ENCODE peak calls at places on chromosomes 3 and 15, in seven cellular contexts. One of them, this sample, is unnamed.

GRCh38 chr3:52892625-52893311 is 4.6 kb downstream of the STIMATE start:
- DNase-seq in RWPE2: no peak
- DNase-seq in body of pancreas: no peak
- DNase-seq in astrocyte of the cerebellum: no peak
- DNase-seq in neural progenitor cell: no peak
- DNase-seq in pancreas: no peak
- DNase-seq in astrocyte of the spinal cord: no peak
- DNase-seq in this sample: no peak

GRCh38 chr15:101694261-101694660 is 30.0 kb downstream of the TARS3 start:
- DNase-seq in RWPE2: no peak
- DNase-seq in body of pancreas: no peak
- DNase-seq in astrocyte of the cerebellum: no peak
- DNase-seq in neural progenitor cell: no peak
- DNase-seq in pancreas: no peak
- DNase-seq in astrocyte of the spinal cord: no peak
- DNase-seq in this sample: peak; percentile 58

GRCh38 chr3:100045696-100046095 is 68.6 kb downstream of the FILIP1L start:
- DNase-seq in RWPE2: no peak
- DNase-seq in body of pancreas: peak; percentile 43
- DNase-seq in astrocyte of the cerebellum: no peak
- DNase-seq in neural progenitor cell: peak; percentile 22
- DNase-seq in pancreas: no peak
- DNase-seq in astrocyte of the spinal cord: peak; percentile 96
- DNase-seq in this sample: no peak

GRCh38 chr3:102165367-102165766 is 269.4 kb upstream of the ZPLD1 start:
- DNase-seq in RWPE2: no peak
- DNase-seq in body of pancreas: no peak
- DNase-seq in astrocyte of the cerebellum: peak; percentile 80
- DNase-seq in neural progenitor cell: no peak
- DNase-seq in pancreas: no peak
- DNase-seq in astrocyte of the spinal cord: peak; percentile 85
- DNase-seq in this sample: no peak

GRCh38 chr3:9231006-9231405 is 18.4 kb downstream of the SRGAP3 start:
- DNase-seq in RWPE2: no peak
- DNase-seq in body of pancreas: no peak
- DNase-seq in astrocyte of the cerebellum: no peak
- DNase-seq in neural progenitor cell: peak; percentile 51
- DNase-seq in pancreas: no peak
- DNase-seq in astrocyte of the spinal cord: no peak
- DNase-seq in this sample: no peak

GRCh38 chr15:58547628-58548307 is 116.0 kb downstream of the LIPC start:
- DNase-seq in RWPE2: no peak
- DNase-seq in body of pancreas: no peak
- DNase-seq in astrocyte of the cerebellum: no peak
- DNase-seq in neural progenitor cell: no peak
- DNase-seq in pancreas: no peak
- DNase-seq in astrocyte of the spinal cord: no peak
- DNase-seq in this sample: peak; percentile 17

GRCh38 chr15:90099868-90100854 is 2.1 kb downstream of the IDH2 start:
- DNase-seq in RWPE2: no peak
- DNase-seq in body of pancreas: peak; percentile 86
- DNase-seq in astrocyte of the cerebellum: peak; percentile 39
- DNase-seq in neural progenitor cell: no peak
- DNase-seq in pancreas: no peak
- DNase-seq in astrocyte of the spinal cord: peak; percentile 61
- DNase-seq in this sample: no peak

GRCh38 chr15:92306662-92307061 is 87.0 kb upstream of the ST8SIA2 start:
- DNase-seq in RWPE2: no peak
- DNase-seq in body of pancreas: no peak
- DNase-seq in astrocyte of the cerebellum: no peak
- DNase-seq in neural progenitor cell: peak; percentile 76
- DNase-seq in pancreas: no peak
- DNase-seq in astrocyte of the spinal cord: no peak
- DNase-seq in this sample: peak; percentile 77

GRCh38 chr15:99485153-99485947 is 80.4 kb upstream of the MEF2A start:
- DNase-seq in RWPE2: no peak
- DNase-seq in body of pancreas: no peak
- DNase-seq in astrocyte of the cerebellum: no peak
- DNase-seq in neural progenitor cell: no peak
- DNase-seq in pancreas: no peak
- DNase-seq in astrocyte of the spinal cord: no peak
- DNase-seq in this sample: peak; percentile 66

GRCh38 chr3:45667569-45667967 is 21.6 kb upstream of the SACM1L start:
- DNase-seq in RWPE2: no peak
- DNase-seq in body of pancreas: no peak
- DNase-seq in astrocyte of the cerebellum: no peak
- DNase-seq in neural progenitor cell: no peak
- DNase-seq in pancreas: no peak
- DNase-seq in astrocyte of the spinal cord: no peak
- DNase-seq in this sample: no peak

GRCh38 chr3:123652346-123652984 is 67.6 kb upstream of the HACD2 start:
- DNase-seq in RWPE2: no peak
- DNase-seq in body of pancreas: peak; percentile 73
- DNase-seq in astrocyte of the cerebellum: no peak
- DNase-seq in neural progenitor cell: peak; percentile 87
- DNase-seq in pancreas: peak; percentile 89
- DNase-seq in astrocyte of the spinal cord: peak; percentile 77
- DNase-seq in this sample: peak; percentile 97

GRCh38 chr15:32105258-32106248 is 75.2 kb downstream of the CHRNA7 start:
- DNase-seq in RWPE2: no peak
- DNase-seq in body of pancreas: peak; percentile 67
- DNase-seq in astrocyte of the cerebellum: no peak
- DNase-seq in neural progenitor cell: no peak
- DNase-seq in pancreas: no peak
- DNase-seq in astrocyte of the spinal cord: no peak
- DNase-seq in this sample: peak; percentile 31

GRCh38 chr3:64141476-64141875 is 83.8 kb downstream of the PRICKLE2 start:
- DNase-seq in RWPE2: no peak
- DNase-seq in body of pancreas: no peak
- DNase-seq in astrocyte of the cerebellum: no peak
- DNase-seq in neural progenitor cell: no peak
- DNase-seq in pancreas: no peak
- DNase-seq in astrocyte of the spinal cord: peak; percentile 35
- DNase-seq in this sample: no peak

GRCh38 chr3:69353492-69353891 is 32.4 kb downstream of the FRMD4B start:
- DNase-seq in RWPE2: no peak
- DNase-seq in body of pancreas: peak; percentile 22
- DNase-seq in astrocyte of the cerebellum: no peak
- DNase-seq in neural progenitor cell: no peak
- DNase-seq in pancreas: no peak
- DNase-seq in astrocyte of the spinal cord: no peak
- DNase-seq in this sample: no peak

GRCh38 chr3:109933576-109933975 is 596.2 kb upstream of the DPPA4 start:
- DNase-seq in RWPE2: no peak
- DNase-seq in body of pancreas: no peak
- DNase-seq in astrocyte of the cerebellum: no peak
- DNase-seq in neural progenitor cell: no peak
- DNase-seq in pancreas: no peak
- DNase-seq in astrocyte of the spinal cord: no peak
- DNase-seq in this sample: no peak

GRCh38 chr15:61315471-61315870 is 86.4 kb upstream of the RORA start:
- DNase-seq in RWPE2: no peak
- DNase-seq in body of pancreas: no peak
- DNase-seq in astrocyte of the cerebellum: no peak
- DNase-seq in neural progenitor cell: no peak
- DNase-seq in pancreas: no peak
- DNase-seq in astrocyte of the spinal cord: no peak
- DNase-seq in this sample: no peak

GRCh38 chr3:62631471-62631870 is 243.7 kb downstream of the CADPS start:
- DNase-seq in RWPE2: no peak
- DNase-seq in body of pancreas: no peak
- DNase-seq in astrocyte of the cerebellum: no peak
- DNase-seq in neural progenitor cell: no peak
- DNase-seq in pancreas: no peak
- DNase-seq in astrocyte of the spinal cord: no peak
- DNase-seq in this sample: no peak

GRCh38 chr3:192847918-192848317 is 69.7 kb downstream of the MB21D2 start:
- DNase-seq in RWPE2: no peak
- DNase-seq in body of pancreas: no peak
- DNase-seq in astrocyte of the cerebellum: no peak
- DNase-seq in neural progenitor cell: no peak
- DNase-seq in pancreas: no peak
- DNase-seq in astrocyte of the spinal cord: peak; percentile 42
- DNase-seq in this sample: no peak

GRCh38 chr3:104582092-104582491 is 784.6 kb upstream of the ALCAM start:
- DNase-seq in RWPE2: no peak
- DNase-seq in body of pancreas: no peak
- DNase-seq in astrocyte of the cerebellum: no peak
- DNase-seq in neural progenitor cell: no peak
- DNase-seq in pancreas: no peak
- DNase-seq in astrocyte of the spinal cord: no peak
- DNase-seq in this sample: no peak

GRCh38 chr3:126487151-126487771 is 11.6 kb upstream of the ZXDC start:
- DNase-seq in RWPE2: no peak
- DNase-seq in body of pancreas: peak; percentile 25
- DNase-seq in astrocyte of the cerebellum: no peak
- DNase-seq in neural progenitor cell: peak; percentile 64
- DNase-seq in pancreas: no peak
- DNase-seq in astrocyte of the spinal cord: no peak
- DNase-seq in this sample: peak; percentile 82

GRCh38 chr3:38581774-38582173 is 67.7 kb downstream of the SCN5A start:
- DNase-seq in RWPE2: no peak
- DNase-seq in body of pancreas: no peak
- DNase-seq in astrocyte of the cerebellum: no peak
- DNase-seq in neural progenitor cell: no peak
- DNase-seq in pancreas: no peak
- DNase-seq in astrocyte of the spinal cord: no peak
- DNase-seq in this sample: no peak

GRCh38 chr15:97174886-97175540 is 785.5 kb upstream of the ARRDC4 start:
- DNase-seq in RWPE2: no peak
- DNase-seq in body of pancreas: no peak
- DNase-seq in astrocyte of the cerebellum: no peak
- DNase-seq in neural progenitor cell: no peak
- DNase-seq in pancreas: no peak
- DNase-seq in astrocyte of the spinal cord: no peak
- DNase-seq in this sample: no peak

GRCh38 chr3:117016359-117016758 is 306.8 kb downstream of the TUSC7 start:
- DNase-seq in RWPE2: no peak
- DNase-seq in body of pancreas: no peak
- DNase-seq in astrocyte of the cerebellum: no peak
- DNase-seq in neural progenitor cell: peak; percentile 67
- DNase-seq in pancreas: no peak
- DNase-seq in astrocyte of the spinal cord: no peak
- DNase-seq in this sample: peak; percentile 71

GRCh38 chr3:194274424-194275085 is 76.6 kb downstream of the CPN2 start:
- DNase-seq in RWPE2: peak; percentile 10
- DNase-seq in body of pancreas: no peak
- DNase-seq in astrocyte of the cerebellum: no peak
- DNase-seq in neural progenitor cell: peak; percentile 59
- DNase-seq in pancreas: peak; percentile 37
- DNase-seq in astrocyte of the spinal cord: no peak
- DNase-seq in this sample: peak; percentile 60

GRCh38 chr3:43016513-43016865 is 37.4 kb downstream of the GASK1A start:
- DNase-seq in RWPE2: no peak
- DNase-seq in body of pancreas: no peak
- DNase-seq in astrocyte of the cerebellum: no peak
- DNase-seq in neural progenitor cell: no peak
- DNase-seq in pancreas: no peak
- DNase-seq in astrocyte of the spinal cord: no peak
- DNase-seq in this sample: peak; percentile 9
- TF ChIP-seq CTCF in RWPE2: no peak
- TF ChIP-seq CTCF in body of pancreas: no peak
- TF ChIP-seq CTCF in astrocyte of the cerebellum: no peak
- TF ChIP-seq CTCF in neural progenitor cell: no peak
- TF ChIP-seq CTCF in pancreas: no peak
- TF ChIP-seq CTCF in astrocyte of the spinal cord: no peak
- TF ChIP-seq CTCF in this sample: no peak

DNA sequence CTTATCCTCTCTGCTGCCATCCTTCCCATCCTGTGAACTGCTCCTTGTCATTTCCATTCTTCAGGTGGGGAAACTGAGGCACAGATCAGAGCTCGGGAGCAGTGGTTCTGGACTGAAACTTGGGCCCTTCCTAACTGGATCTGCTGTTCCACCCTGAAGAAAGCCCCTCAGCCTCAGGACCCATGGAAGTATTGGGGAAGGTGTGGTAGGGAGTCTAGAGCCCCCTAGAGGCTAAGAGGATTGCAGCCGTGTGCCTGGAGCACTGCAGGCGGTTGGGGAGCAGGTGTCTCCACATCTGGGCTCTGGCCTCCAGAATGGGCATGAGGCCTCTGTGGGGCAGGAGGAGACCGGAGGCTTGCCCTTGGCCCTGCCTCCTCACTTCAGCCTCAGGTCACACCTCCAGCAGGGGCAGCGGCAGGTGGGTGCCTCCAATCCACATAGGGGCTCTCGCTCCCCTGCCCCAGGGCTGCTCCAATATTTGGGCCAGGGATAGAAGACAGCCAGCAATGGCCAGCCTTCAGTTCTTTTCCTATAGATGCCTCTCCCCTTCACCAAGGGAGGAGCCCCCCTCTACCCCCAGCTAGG is 28.1 kb downstream of the DNAJB8 start:
- DNase-seq in RWPE2: no peak
- DNase-seq in body of pancreas: no peak
- DNase-seq in astrocyte of the cerebellum: no peak
- DNase-seq in neural progenitor cell: peak; percentile 48
- DNase-seq in pancreas: no peak
- DNase-seq in astrocyte of the spinal cord: no peak
- DNase-seq in this sample: peak; percentile 79
- TF ChIP-seq CTCF in RWPE2: peak; percentile 34
- TF ChIP-seq CTCF in body of pancreas: peak; percentile 8
- TF ChIP-seq CTCF in astrocyte of the cerebellum: peak; percentile 41
- TF ChIP-seq CTCF in neural progenitor cell: peak; percentile 70
- TF ChIP-seq CTCF in pancreas: no peak
- TF ChIP-seq CTCF in astrocyte of the spinal cord: peak; percentile 57
- TF ChIP-seq CTCF in this sample: peak; percentile 85

GRCh38 chr3:120357807-120358206 is 8.7 kb upstream of the LRRC58 start:
- DNase-seq in RWPE2: no peak
- DNase-seq in body of pancreas: no peak
- DNase-seq in astrocyte of the cerebellum: no peak
- DNase-seq in neural progenitor cell: no peak
- DNase-seq in pancreas: no peak
- DNase-seq in astrocyte of the spinal cord: no peak
- DNase-seq in this sample: no peak
- TF ChIP-seq CTCF in RWPE2: peak; percentile 13
- TF ChIP-seq CTCF in body of pancreas: no peak
- TF ChIP-seq CTCF in astrocyte of the cerebellum: no peak
- TF ChIP-seq CTCF in neural progenitor cell: no peak
- TF ChIP-seq CTCF in pancreas: no peak
- TF ChIP-seq CTCF in astrocyte of the spinal cord: no peak
- TF ChIP-seq CTCF in this sample: peak; percentile 22

DNA sequence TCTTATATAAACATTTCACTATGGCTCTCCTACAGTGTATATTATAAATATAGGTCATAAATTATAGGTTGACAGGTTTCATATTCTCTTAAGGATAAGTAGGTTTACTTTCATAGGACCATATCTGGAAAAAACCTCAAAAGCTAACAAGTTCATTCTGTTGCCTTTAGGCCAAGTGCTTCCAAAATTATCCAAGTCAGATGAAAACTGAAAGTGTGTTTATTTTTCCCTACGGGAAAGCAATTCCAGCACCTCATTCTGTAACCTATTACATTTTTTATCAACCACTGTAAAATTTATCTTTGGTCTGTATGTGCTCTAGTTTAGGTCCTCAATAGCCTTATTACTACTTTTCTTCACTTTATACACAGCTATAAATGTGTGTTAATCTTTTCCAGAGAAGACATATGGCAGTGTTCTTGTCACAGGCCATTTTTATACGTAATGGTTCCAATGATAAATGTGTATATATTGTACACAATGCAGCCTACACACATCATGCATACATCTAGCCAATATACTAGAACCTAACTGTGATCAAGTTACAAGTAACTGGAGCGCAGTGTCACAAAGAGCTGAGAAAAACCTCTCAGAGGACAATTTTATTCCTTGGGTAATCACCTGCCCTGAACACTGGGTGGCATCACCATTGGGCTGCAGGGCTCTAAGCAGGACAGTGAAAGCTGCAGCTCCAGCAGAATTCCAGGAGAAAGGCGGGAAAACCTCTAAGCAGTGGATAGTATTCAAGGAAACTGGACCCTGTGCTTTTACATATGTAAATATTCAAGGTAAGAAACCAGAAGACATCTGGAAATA is 251.3 kb downstream of the CTNNB1 start:
- DNase-seq in RWPE2: no peak
- DNase-seq in body of pancreas: no peak
- DNase-seq in astrocyte of the cerebellum: no peak
- DNase-seq in neural progenitor cell: peak; percentile 47
- DNase-seq in pancreas: no peak
- DNase-seq in astrocyte of the spinal cord: no peak
- DNase-seq in this sample: peak; percentile 64
- TF ChIP-seq CTCF in RWPE2: peak; percentile 25
- TF ChIP-seq CTCF in body of pancreas: no peak
- TF ChIP-seq CTCF in astrocyte of the cerebellum: peak; percentile 12
- TF ChIP-seq CTCF in neural progenitor cell: peak; percentile 48
- TF ChIP-seq CTCF in pancreas: no peak
- TF ChIP-seq CTCF in astrocyte of the spinal cord: no peak
- TF ChIP-seq CTCF in this sample: peak; percentile 73

This sample was measured in endodermal cell.